ENCODE peak calls at places on chromosomes 2 and 18, in six cellular contexts. Q, K, S, W, U and X are unnamed samples.

GRCh38 chr18:47996091-47996541 is 65.7 kb upstream of the SMAD2 start:
- DNase-seq in Q (no peak), K (no peak), S (no peak), W (no peak), U (no peak), X (peak)

GRCh38 chr2:150400849-150401248 is 86.6 kb downstream of the RND3 start:
- DNase-seq in Q (no peak), K (no peak), S (no peak), W (no peak), U (no peak), X (no peak)

GRCh38 chr2:50347355-50348044 is 684.4 kb downstream of the NRXN1 start:
- DNase-seq in Q (no peak), K (no peak), S (no peak), W (no peak), U (peak), X (peak)

GRCh38 chr18:44679912-44680270 is 797 bp upstream of the SETBP1 start:
- DNase-seq in Q (no peak), K (peak), S (peak), W (peak), U (peak), X (peak)

GRCh38 chr18:68918216-68918615 is 120.3 kb downstream of the CCDC102B start:
- DNase-seq in Q (no peak), K (no peak), S (no peak), W (no peak), U (no peak), X (no peak)

GRCh38 chr2:169897834-169898233 is 70.6 kb downstream of the UBR3 start:
- DNase-seq in Q (no peak), K (no peak), S (no peak), W (no peak), U (no peak), X (no peak)

GRCh38 chr2:165055081-165055879 is 100.0 kb upstream of the SLC38A11 start:
- DNase-seq in Q (no peak), K (peak), S (no peak), W (peak), U (no peak), X (no peak)

GRCh38 chr2:15665943-15666460 is 74.3 kb downstream of the DDX1 start:
- DNase-seq in Q (no peak), K (no peak), S (no peak), W (no peak), U (no peak), X (no peak)

GRCh38 chr2:119126650-119127049 is 31.9 kb downstream of the C1QL2 start:
- DNase-seq in Q (no peak), K (peak), S (peak), W (no peak), U (peak), X (peak)

GRCh38 chr18:48270929-48271328 is 138.3 kb downstream of the ZBTB7C start:
- DNase-seq in Q (no peak), K (no peak), S (no peak), W (no peak), U (no peak), X (no peak)

GRCh38 chr2:26579025-26579722 is 62.0 kb downstream of the CIB4 start:
- DNase-seq in Q (no peak), K (no peak), S (no peak), W (no peak), U (no peak), X (no peak)

GRCh38 chr2:38856165-38856564 is 19.6 kb downstream of the DHX57 start:
- DNase-seq in Q (no peak), K (no peak), S (no peak), W (no peak), U (no peak), X (no peak)

GRCh38 chr18:26089247-26090129 is 925 bp downstream of the SS18 start:
- DNase-seq in Q (peak), K (peak), S (peak), W (no peak), U (no peak), X (no peak)

GRCh38 chr2:85133751-85134254 is 611 bp downstream of the TCF7L1 start:
- DNase-seq in Q (no peak), K (peak), S (peak), W (no peak), U (peak), X (peak)

GRCh38 chr2:98009887-98010760 is 14.4 kb upstream of the TMEM131 start:
- DNase-seq in Q (no peak), K (no peak), S (no peak), W (no peak), U (no peak), X (no peak)

GRCh38 chr2:173104156-173104555 is 28.5 kb downstream of the MAP3K20 start:
- DNase-seq in Q (no peak), K (no peak), S (no peak), W (no peak), U (no peak), X (no peak)

GRCh38 chr18:49031511-49032188 is 80.9 kb upstream of the SMAD7 start:
- DNase-seq in Q (no peak), K (peak), S (no peak), W (no peak), U (no peak), X (no peak)

GRCh38 chr2:37389984-37390765 is 45.7 kb downstream of the QPCT start:
- DNase-seq in Q (peak), K (peak), S (peak), W (peak), U (no peak), X (peak)

GRCh38 chr18:22110482-22110924 is 58.9 kb upstream of the GATA6 start:
- DNase-seq in Q (no peak), K (no peak), S (no peak), W (no peak), U (peak), X (peak)